ENCODE peak calls at places on chromosome 1, in six cellular contexts. One of them, this sample, is unnamed.

GRCh38 chr1:184061396-184062003 is 10.0 kb downstream of the TSEN15 start:
- DNase-seq in H1: no peak
- DNase-seq in GM12891: no peak
- DNase-seq in HepG2: peak
- DNase-seq in K562: no peak
- DNase-seq in GM12878: no peak
- DNase-seq in this sample: no peak

GRCh38 chr1:234212764-234213406 is 160.4 kb upstream of the COA6 start:
- DNase-seq in GM12891: no peak
- DNase-seq in K562: peak
- DNase-seq in HepG2: peak
- DNase-seq in H1: no peak
- DNase-seq in GM12878: peak
- DNase-seq in this sample: no peak

GRCh38 chr1:2585318-2586092 is 1.1 kb upstream of the PRXL2B start:
- DNase-seq in K562: peak
- DNase-seq in HepG2: peak
- DNase-seq in GM12878: no peak
- DNase-seq in GM12891: peak
- DNase-seq in H1: peak
- DNase-seq in this sample: peak

GRCh38 chr1:31570906-31571305 is 5.4 kb upstream of the TINAGL1 start:
- DNase-seq in GM12891: no peak
- DNase-seq in GM12878: no peak
- DNase-seq in HepG2: no peak
- DNase-seq in K562: no peak
- DNase-seq in H1: no peak
- DNase-seq in this sample: no peak

GRCh38 chr1:91071838-91072237 is 50.0 kb upstream of the ZNF644 start:
- DNase-seq in HepG2: no peak
- DNase-seq in GM12891: no peak
- DNase-seq in H1: no peak
- DNase-seq in K562: no peak
- DNase-seq in GM12878: no peak
- DNase-seq in this sample: no peak

GRCh38 chr1:84442256-84442655 is 36.8 kb upstream of the RPF1 start:
- DNase-seq in GM12891: peak
- DNase-seq in HepG2: peak
- DNase-seq in K562: peak
- DNase-seq in H1: no peak
- DNase-seq in GM12878: peak
- DNase-seq in this sample: peak

GRCh38 chr1:70410604-70411359 is at the start of gene CTH:
- DNase-seq in K562: peak
- DNase-seq in HepG2: peak
- DNase-seq in GM12891: peak
- DNase-seq in GM12878: peak
- DNase-seq in H1: peak
- DNase-seq in this sample: peak

GRCh38 chr1:33087677-33088076 is 6.7 kb downstream of the AZIN2 start:
- DNase-seq in K562: no peak
- DNase-seq in GM12878: no peak
- DNase-seq in GM12891: no peak
- DNase-seq in H1: no peak
- DNase-seq in HepG2: no peak
- DNase-seq in this sample: no peak

GRCh38 chr1:209815495-209815894 is 9.6 kb upstream of the IRF6 start:
- DNase-seq in GM12878: no peak
- DNase-seq in K562: no peak
- DNase-seq in H1: no peak
- DNase-seq in GM12891: no peak
- DNase-seq in HepG2: no peak
- DNase-seq in this sample: no peak

GRCh38 chr1:244969355-244970235 is 105.3 kb upstream of the HNRNPU start:
- DNase-seq in HepG2: peak
- DNase-seq in H1: no peak
- DNase-seq in K562: no peak
- DNase-seq in GM12878: no peak
- DNase-seq in GM12891: no peak
- DNase-seq in this sample: peak

GRCh38 chr1:159892944-159893343 is 7.0 kb downstream of the CFAP45 start:
- DNase-seq in HepG2: no peak
- DNase-seq in K562: no peak
- DNase-seq in GM12878: no peak
- DNase-seq in H1: no peak
- DNase-seq in GM12891: no peak
- DNase-seq in this sample: no peak

GRCh38 chr1:68438310-68438709 is 11.4 kb downstream of the RPE65 start:
- DNase-seq in GM12891: no peak
- DNase-seq in GM12878: no peak
- DNase-seq in H1: no peak
- DNase-seq in HepG2: no peak
- DNase-seq in K562: no peak
- DNase-seq in this sample: no peak

GRCh38 chr1:101100674-101101073 is 75.1 kb upstream of the DPH5 start:
- DNase-seq in H1: no peak
- DNase-seq in GM12878: no peak
- DNase-seq in HepG2: no peak
- DNase-seq in GM12891: no peak
- DNase-seq in K562: no peak
- DNase-seq in this sample: no peak

GRCh38 chr1:232905324-232906034 is 44.9 kb upstream of the NTPCR start:
- DNase-seq in K562: no peak
- DNase-seq in H1: no peak
- DNase-seq in GM12891: no peak
- DNase-seq in HepG2: no peak
- DNase-seq in GM12878: no peak
- DNase-seq in this sample: no peak
- TF ChIP-seq TAF1 in K562: no peak
- TF ChIP-seq TAF1 in H1: no peak
- TF ChIP-seq TAF1 in GM12891: no peak
- TF ChIP-seq TAF1 in HepG2: no peak
- TF ChIP-seq TAF1 in GM12878: no peak
- TF ChIP-seq TAF1 in this sample: no peak

GRCh38 chr1:107172450-107172849 is 31.6 kb downstream of the NTNG1 start:
- DNase-seq in K562: no peak
- DNase-seq in HepG2: no peak
- DNase-seq in GM12891: no peak
- DNase-seq in GM12878: no peak
- DNase-seq in H1: no peak
- DNase-seq in this sample: no peak

GRCh38 chr1:107171378-107171777 is 30.5 kb downstream of the NTNG1 start:
- DNase-seq in HepG2: no peak
- DNase-seq in GM12878: no peak
- DNase-seq in H1: no peak
- DNase-seq in K562: no peak
- DNase-seq in GM12891: no peak
- DNase-seq in this sample: no peak

DNA sequence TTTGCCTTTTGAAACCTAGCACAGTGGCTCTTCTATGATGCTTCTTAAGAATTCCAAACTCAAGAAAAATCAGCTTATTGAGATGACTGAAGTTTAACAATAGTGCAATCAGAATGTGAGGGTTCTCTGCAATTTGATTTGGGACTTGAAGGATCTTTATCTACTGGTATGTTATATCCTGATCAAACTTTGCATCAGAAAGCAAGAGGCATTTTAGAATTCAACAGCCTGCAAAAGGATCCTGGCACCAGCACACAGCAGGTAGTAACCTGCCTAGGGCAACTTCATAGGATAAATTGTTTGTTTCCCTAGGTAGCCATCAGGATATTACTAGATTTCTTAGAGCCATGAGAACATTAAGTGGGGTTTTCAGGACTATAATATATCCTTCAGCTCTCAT is 34.3 kb downstream of the NTNG1 start:
- DNase-seq in GM12891: no peak
- DNase-seq in H1: no peak
- DNase-seq in K562: no peak
- DNase-seq in HepG2: no peak
- DNase-seq in GM12878: no peak
- DNase-seq in this sample: no peak
- TF ChIP-seq POLR2AphosphoS5 in GM12891: no peak
- TF ChIP-seq POLR2AphosphoS5 in H1: no peak
- TF ChIP-seq POLR2AphosphoS5 in K562: no peak
- TF ChIP-seq POLR2AphosphoS5 in HepG2: no peak
- TF ChIP-seq POLR2AphosphoS5 in GM12878: no peak
- TF ChIP-seq POLR2AphosphoS5 in this sample: no peak

GRCh38 chr1:93751391-93752250 is 70.0 kb upstream of the BCAR3 start:
- DNase-seq in HepG2: no peak
- DNase-seq in GM12891: no peak
- DNase-seq in H1: no peak
- DNase-seq in K562: no peak
- DNase-seq in GM12878: no peak
- DNase-seq in this sample: no peak

GRCh38 chr1:93750946-93751345 is 69.3 kb upstream of the BCAR3 start:
- DNase-seq in GM12891: peak
- DNase-seq in HepG2: no peak
- DNase-seq in GM12878: no peak
- DNase-seq in K562: no peak
- DNase-seq in H1: no peak
- DNase-seq in this sample: peak

GRCh38 chr1:93753766-93754763 is 72.4 kb upstream of the BCAR3 start:
- DNase-seq in H1: no peak
- DNase-seq in GM12891: no peak
- DNase-seq in K562: no peak
- DNase-seq in HepG2: peak
- DNase-seq in GM12878: no peak
- DNase-seq in this sample: no peak

GRCh38 chr1:93758842-93759515 is 77.3 kb upstream of the BCAR3 start:
- DNase-seq in K562: no peak
- DNase-seq in H1: no peak
- DNase-seq in GM12891: no peak
- DNase-seq in GM12878: no peak
- DNase-seq in HepG2: peak
- DNase-seq in this sample: no peak

GRCh38 chr1:93756656-93757055 is 75.0 kb upstream of the BCAR3 start:
- DNase-seq in HepG2: no peak
- DNase-seq in GM12891: no peak
- DNase-seq in K562: no peak
- DNase-seq in GM12878: no peak
- DNase-seq in H1: no peak
- DNase-seq in this sample: no peak
- TF ChIP-seq POLR2A in HepG2: no peak
- TF ChIP-seq POLR2A in GM12891: no peak
- TF ChIP-seq POLR2A in K562: no peak
- TF ChIP-seq POLR2A in GM12878: no peak
- TF ChIP-seq POLR2A in H1: no peak
- TF ChIP-seq POLR2A in this sample: no peak

GRCh38 chr1:162033445-162033844 is 9.8 kb upstream of the OLFML2B start:
- DNase-seq in GM12878: no peak
- DNase-seq in GM12891: no peak
- DNase-seq in K562: no peak
- DNase-seq in H1: no peak
- DNase-seq in HepG2: no peak
- DNase-seq in this sample: no peak
- TF ChIP-seq TAF1 in GM12878: no peak
- TF ChIP-seq TAF1 in GM12891: no peak
- TF ChIP-seq TAF1 in K562: no peak
- TF ChIP-seq TAF1 in H1: no peak
- TF ChIP-seq TAF1 in HepG2: no peak
- TF ChIP-seq TAF1 in this sample: no peak

GRCh38 chr1:74452035-74452434 is 60.4 kb downstream of the LRRC53 start:
- DNase-seq in K562: no peak
- DNase-seq in GM12878: no peak
- DNase-seq in GM12891: no peak
- DNase-seq in H1: no peak
- DNase-seq in HepG2: no peak
- DNase-seq in this sample: no peak

GRCh38 chr1:74455390-74455789 is 57.0 kb downstream of the LRRC53 start:
- DNase-seq in K562: no peak
- DNase-seq in HepG2: no peak
- DNase-seq in GM12891: no peak
- DNase-seq in GM12878: no peak
- DNase-seq in H1: no peak
- DNase-seq in this sample: no peak

GRCh38 chr1:74457269-74457668 is 55.1 kb downstream of the LRRC53 start:
- DNase-seq in GM12891: no peak
- DNase-seq in H1: no peak
- DNase-seq in GM12878: no peak
- DNase-seq in K562: no peak
- DNase-seq in HepG2: no peak
- DNase-seq in this sample: no peak
- TF ChIP-seq POLR2AphosphoS5 in GM12891: no peak
- TF ChIP-seq POLR2AphosphoS5 in H1: no peak
- TF ChIP-seq POLR2AphosphoS5 in GM12878: no peak
- TF ChIP-seq POLR2AphosphoS5 in K562: no peak
- TF ChIP-seq POLR2AphosphoS5 in HepG2: no peak
- TF ChIP-seq POLR2AphosphoS5 in this sample: no peak

This sample was measured in GM12892.